ENCODE peak calls at places on chromosomes 3 and 15, in four cellular contexts. P is M059J; F is foreskin fibroblast; M is CD8-positive, alpha-beta memory T cell. W is an unnamed sample.

GRCh38 chr15:51952805-51953204 is 18.8 kb downstream of the LEO1 start:
- DNase-seq in M (no peak), P (no peak), F (no peak), W (no peak)

GRCh38 chr3:113051827-113052226 is 61.0 kb downstream of the GTPBP8 start:
- DNase-seq in F (peak; percentile 40), P (no peak), M (no peak), W (no peak)

GRCh38 chr3:128379768-128380167 is 86.9 kb downstream of the DNAJB8 start:
- DNase-seq in P (no peak), F (no peak), M (no peak), W (no peak)

GRCh38 chr3:133663569-133664313 is 2.0 kb upstream of the TOPBP1 start:
- DNase-seq in M (no peak), F (peak; percentile 56), P (peak; percentile 74), W (peak; percentile 56)

GRCh38 chr3:123789760-123790159 is 94.4 kb downstream of the MYLK start:
- DNase-seq in F (no peak), P (peak; percentile 99), M (no peak), W (no peak)

GRCh38 chr3:143199998-143200909 is 80.7 kb downstream of the CHST2 start:
- DNase-seq in P (peak; percentile 31), M (no peak), F (peak; percentile 73), W (no peak)

GRCh38 chr15:46129145-46129544 is 494.3 kb downstream of the SQOR start:
- DNase-seq in P (peak; percentile 53), F (no peak), M (no peak), W (no peak)

GRCh38 chr3:123656691-123657090 is 71.8 kb upstream of the HACD2 start:
- DNase-seq in F (no peak), P (no peak), M (no peak), W (no peak)

GRCh38 chr3:134797816-134798451 is 2.9 kb downstream of the EPHB1 start:
- DNase-seq in P (no peak), F (no peak), M (no peak), W (no peak)

GRCh38 chr3:179735321-179735720 is 82.5 kb downstream of the USP13 start:
- DNase-seq in P (no peak), F (no peak), M (no peak), W (no peak)

GRCh38 chr3:9826815-9827574 is 16.8 kb downstream of the RPUSD3 start:
- DNase-seq in F (peak; percentile 19), M (no peak), P (no peak), W (no peak)

GRCh38 chr15:77516076-77516475 is 95.4 kb downstream of the HMG20A start:
- DNase-seq in M (no peak), F (no peak), P (peak; percentile 81), W (no peak)

GRCh38 chr3:133135303-133135702 is 97.1 kb downstream of the TMEM108 start:
- DNase-seq in P (no peak), F (no peak), M (no peak), W (no peak)

GRCh38 chr3:114775395-114775794 is 371.7 kb downstream of the ZBTB20 start:
- DNase-seq in F (peak; percentile 33), M (no peak), P (peak; percentile 50), W (no peak)

GRCh38 chr15:31265871-31266711 is 60.5 kb upstream of the KLF13 start:
- DNase-seq in P (no peak), F (peak; percentile 68), M (peak; percentile 36), W (peak; percentile 81)

GRCh38 chr15:72782993-72783562 is 480 bp downstream of the ADPGK start:
- DNase-seq in P (peak; percentile 46), M (no peak), F (no peak), W (peak; percentile 66)

GRCh38 chr3:172142074-172143059 is 103.0 kb downstream of the FNDC3B start:
- DNase-seq in P (peak; percentile 93), M (no peak), F (peak; percentile 86), W (no peak)

GRCh38 chr3:36381311-36381956 is 1.1 kb downstream of the STAC start:
- DNase-seq in P (peak; percentile 15), F (peak; percentile 23), M (no peak), W (no peak)

GRCh38 chr3:188125076-188125475 is 28.9 kb upstream of the LPP start:
- DNase-seq in P (no peak), F (peak; percentile 28), M (no peak), W (no peak)

GRCh38 chr3:126355777-126356372 is 1.3 kb downstream of the KLF15 start:
- DNase-seq in P (peak; percentile 47), F (peak; percentile 90), M (peak; percentile 8), W (no peak)

GRCh38 chr3:194955546-194955945 is 269.9 kb downstream of the FAM43A start:
- DNase-seq in P (no peak), F (no peak), M (no peak), W (no peak)

GRCh38 chr15:26525096-26525495 is 247.8 kb downstream of the GABRB3 start:
- DNase-seq in M (no peak), F (no peak), P (no peak), W (no peak)

GRCh38 chr3:171142985-171143384 is 116.5 kb upstream of the SLC2A2 start:
- DNase-seq in P (no peak), M (no peak), F (peak; percentile 31), W (no peak)

GRCh38 chr3:16511561-16512434 is 1.7 kb downstream of the RFTN1 start:
- DNase-seq in M (peak; percentile 55), P (peak; percentile 88), F (peak; percentile 89), W (peak; percentile 85)

GRCh38 chr15:83108266-83109219 is 1.1 kb downstream of the TM6SF1 start:
- DNase-seq in F (peak; percentile 50), P (no peak), M (no peak), W (no peak)

GRCh38 chr3:12476238-12476897 is 7.9 kb upstream of the TSEN2 start:
- DNase-seq in M (no peak), F (peak; percentile 80), P (peak; percentile 39), W (no peak)

GRCh38 chr15:70259030-70259424 is 161.3 kb upstream of the TLE3 start:
- DNase-seq in F (peak; percentile 43), P (peak; percentile 47), M (peak; percentile 41), W (peak; percentile 51)

GRCh38 chr3:187063286-187064081 is 75.8 kb downstream of the RPL39L start:
- DNase-seq in P (peak; percentile 17), F (peak; percentile 14), M (no peak), W (no peak)

GRCh38 chr3:157154563-157155333 is 5.2 kb downstream of the CCNL1 start:
- DNase-seq in M (no peak), P (no peak), F (no peak), W (no peak)

GRCh38 chr3:123080864-123081562 is 14.2 kb downstream of the PDIA5 start:
- DNase-seq in F (no peak), P (no peak), M (no peak), W (no peak)

GRCh38 chr3:124928333-124929202 is 6.0 kb downstream of the MUC13 start:
- DNase-seq in P (peak; percentile 78), F (peak; percentile 89), M (peak; percentile 35), W (peak; percentile 51)

GRCh38 chr3:102646557-102646956 is 211.7 kb downstream of the ZPLD1 start:
- DNase-seq in P (no peak), F (no peak), M (no peak), W (no peak)

GRCh38 chr3:174287601-174288180 is 571.4 kb upstream of the NAALADL2 start:
- DNase-seq in P (no peak), M (no peak), F (peak; percentile 19), W (no peak)

GRCh38 chr3:38171622-38172021 is 6.3 kb downstream of the OXSR1 start:
- DNase-seq in P (no peak), M (no peak), F (no peak), W (no peak)

GRCh38 chr3:53045784-53046170 is at the start of gene SFMBT1:
- DNase-seq in P (peak; percentile 46), M (peak; percentile 70), F (peak; percentile 84), W (peak; percentile 73)

GRCh38 chr3:12659316-12660015 is 4.5 kb downstream of the RAF1 start:
- DNase-seq in M (no peak), P (no peak), F (peak; percentile 61), W (no peak)

GRCh38 chr3:105387122-105387751 is 20.5 kb downstream of the ALCAM start:
- DNase-seq in P (no peak), M (no peak), F (peak; percentile 43), W (no peak)

GRCh38 chr3:171218069-171218468 is 191.5 kb upstream of the SLC2A2 start:
- DNase-seq in M (no peak), F (no peak), P (peak; percentile 60), W (no peak)

GRCh38 chr3:129975332-129976090 is 991 bp downstream of the TRH start:
- DNase-seq in P (no peak), F (peak; percentile 6), M (no peak), W (peak; percentile 8)

W was measured in CD4-positive, alpha-beta memory T cell.